ENCODE peak calls at places on chromosomes 16 and 17, in four cellular contexts. C, P, X and K are unnamed samples.
A peak's percentile ranks its signal among the peaks of the same experiment; 100 is the strongest.

GRCh38 chr16:19095699-19096098 is 18.1 kb upstream of the ITPRIPL2 start:
- DNase-seq in C (no peak), P (no peak), X (no peak), K (no peak)

GRCh38 chr17:72461757-72462156 is 340.9 kb downstream of the SOX9 start:
- DNase-seq in C (no peak), P (no peak), X (no peak), K (no peak)

GRCh38 chr16:19140392-19140791 is 26.6 kb downstream of the ITPRIPL2 start:
- DNase-seq in C (no peak), P (no peak), X (no peak), K (no peak)

GRCh38 chr17:58520843-58521430 is 6.5 kb upstream of the MTMR4 start:
- DNase-seq in C (no peak), P (no peak), X (no peak), K (no peak)

GRCh38 chr16:22948603-22949368 is 134.8 kb downstream of the HS3ST2 start:
- DNase-seq in C (peak; percentile 51), P (peak; percentile 68), X (no peak), K (no peak)

GRCh38 chr17:21677911-21678310 is 14.4 kb upstream of the KCNJ18 start:
- DNase-seq in C (no peak), P (no peak), X (no peak), K (no peak)

GRCh38 chr17:69500911-69501429 is 86.5 kb downstream of the MAP2K6 start:
- DNase-seq in C (no peak), P (no peak), X (no peak), K (no peak)

GRCh38 chr17:57004944-57005579 is 27.1 kb downstream of the SCPEP1 start:
- DNase-seq in C (no peak), P (no peak), X (no peak), K (no peak)

GRCh38 chr16:27232875-27233605 is 29.7 kb downstream of the KDM8 start:
- DNase-seq in C (no peak), P (no peak), X (peak; percentile 36), K (no peak)

GRCh38 chr17:39995438-39995837 is 14.8 kb downstream of the PSMD3 start:
- DNase-seq in C (no peak), P (no peak), X (no peak), K (no peak)

GRCh38 chr17:39996789-39997188 is 16.2 kb downstream of the PSMD3 start:
- DNase-seq in C (peak; percentile 66), P (no peak), X (no peak), K (no peak)

GRCh38 chr17:39997543-39997942 is 16.9 kb downstream of the PSMD3 start:
- DNase-seq in C (no peak), P (no peak), X (no peak), K (no peak)

GRCh38 chr17:39996162-39996561 is 15.6 kb downstream of the PSMD3 start:
- DNase-seq in C (no peak), P (no peak), X (no peak), K (no peak)

DNA sequence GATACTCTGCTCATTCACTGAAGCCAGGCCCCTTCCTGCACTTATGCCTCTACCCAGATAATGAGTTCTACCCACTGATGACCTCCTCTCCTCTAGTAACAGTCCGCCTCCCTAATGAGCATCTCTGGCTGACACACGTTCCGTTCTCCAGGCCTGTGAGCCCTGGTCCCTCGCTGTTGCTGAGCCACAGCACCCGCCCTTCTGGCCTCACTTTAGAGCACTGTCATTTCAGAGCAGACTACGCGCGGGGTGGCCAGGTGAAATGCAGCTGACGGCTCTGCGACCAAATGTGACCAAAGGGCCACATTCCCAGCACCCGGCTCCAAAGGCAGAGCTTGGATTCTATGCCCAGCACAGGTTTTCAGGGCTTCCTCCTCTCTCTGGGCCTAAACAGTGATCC is 13.8 kb downstream of the PSMD3 start:
- DNase-seq in C (no peak), P (no peak), X (no peak), K (no peak)
- H3K27ac ChIP-seq in C (no peak overlapping the region), P (no peak overlapping the region), X (no peak overlapping the region), K (no peak overlapping the region)

DNA sequence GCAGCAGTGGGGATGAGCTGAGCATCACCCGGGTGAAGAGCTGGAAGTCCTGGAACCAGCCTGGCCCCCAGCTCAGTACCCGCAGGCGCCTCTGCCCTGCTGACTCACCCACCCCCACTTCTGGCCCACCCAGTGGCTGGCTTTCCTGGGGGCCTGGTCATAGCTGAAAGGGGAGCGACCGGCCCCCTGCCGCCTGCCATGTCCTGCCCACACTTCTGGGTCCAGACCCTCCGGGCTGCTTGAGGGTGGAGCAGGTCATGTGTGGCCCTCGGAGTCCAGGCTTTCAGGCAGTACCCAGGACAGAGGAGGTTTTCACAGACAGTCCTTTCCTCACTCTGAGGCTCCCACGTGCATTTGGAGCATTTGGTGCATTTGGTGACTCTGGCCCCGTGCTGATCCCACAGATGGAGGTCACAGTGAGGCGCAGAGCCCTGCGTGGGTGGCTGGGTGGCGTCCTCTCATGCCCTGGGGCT is 7.1 kb upstream of the PIEZO1 start:
- DNase-seq in C (no peak), P (no peak), X (no peak), K (no peak)
- H3K27ac ChIP-seq in C (no peak overlapping the region), P (no peak overlapping the region), X (no peak overlapping the region), K (no peak overlapping the region)

GRCh38 chr17:80663783-80664206 is 119.2 kb downstream of the RPTOR start:
- DNase-seq in C (peak; percentile 30), P (no peak), X (no peak), K (no peak)
- H3K27ac ChIP-seq in C (no peak overlapping the region), P (no peak overlapping the region), X (no peak overlapping the region), K (no peak overlapping the region)

GRCh38 chr17:46057366-46057765 is 58.3 kb downstream of the STH start:
- DNase-seq in C (no peak), P (no peak), X (no peak), K (no peak)
- H3K27ac ChIP-seq in C (peak overlapping the region; percentile 1), P (no peak overlapping the region), X (no peak overlapping the region), K (no peak overlapping the region)

GRCh38 chr17:6177941-6178694 is 107.9 kb downstream of the WSCD1 start:
- DNase-seq in C (no peak), P (no peak), X (no peak), K (no peak)
- H3K27ac ChIP-seq in C (no peak overlapping the region), P (no peak overlapping the region), X (no peak overlapping the region), K (no peak overlapping the region)

GRCh38 chr17:29613856-29614255 is 8.9 kb downstream of the CORO6 start:
- DNase-seq in C (peak; percentile 52), P (no peak), X (no peak), K (no peak)

GRCh38 chr17:29616300-29617048 is 6.2 kb downstream of the CORO6 start:
- DNase-seq in C (no peak), P (no peak), X (no peak), K (no peak)

GRCh38 chr17:29615492-29616299 is 7.0 kb downstream of the CORO6 start:
- DNase-seq in C (peak; percentile 90), P (peak; percentile 75), X (peak; percentile 91), K (peak; percentile 74)

GRCh38 chr17:29614345-29615047 is 8.2 kb downstream of the CORO6 start:
- DNase-seq in C (no peak), P (no peak), X (no peak), K (peak; percentile 25)

DNA sequence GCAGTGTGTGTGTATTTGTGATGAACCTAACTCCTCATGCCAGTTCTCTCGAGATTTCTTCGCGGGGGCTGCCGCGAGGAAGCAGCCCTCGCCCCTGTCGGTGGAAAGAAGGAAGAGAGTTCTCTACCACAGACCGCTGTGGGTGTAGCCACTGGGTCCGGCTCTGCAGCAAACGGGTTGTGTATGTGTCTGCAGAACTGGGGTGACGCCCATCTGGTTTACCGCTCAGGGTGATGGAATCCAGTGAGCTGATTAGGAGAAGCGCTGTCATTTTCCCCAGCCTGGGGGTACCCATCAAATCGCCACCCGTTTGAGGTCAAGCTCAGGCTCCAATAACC is 7.7 kb downstream of the CORO6 start:
- DNase-seq in C (peak; percentile 43), P (no peak), X (no peak), K (no peak)
- H3K27ac ChIP-seq in C (peak overlapping the region; percentile 69), P (no peak overlapping the region), X (no peak overlapping the region), K (peak overlapping the region; percentile 96)

GRCh38 chr17:79484600-79485398 is 126.1 kb downstream of the RBFOX3 start:
- DNase-seq in C (no peak), P (no peak), X (no peak), K (no peak)

GRCh38 chr17:79485991-79486390 is 124.9 kb downstream of the RBFOX3 start:
- DNase-seq in C (no peak), P (no peak), X (no peak), K (no peak)

GRCh38 chr17:79487149-79487548 is 123.7 kb downstream of the RBFOX3 start:
- DNase-seq in C (no peak), P (no peak), X (no peak), K (no peak)

GRCh38 chr17:79483842-79484241 is 127.0 kb downstream of the RBFOX3 start:
- DNase-seq in C (no peak), P (no peak), X (no peak), K (no peak)

DNA sequence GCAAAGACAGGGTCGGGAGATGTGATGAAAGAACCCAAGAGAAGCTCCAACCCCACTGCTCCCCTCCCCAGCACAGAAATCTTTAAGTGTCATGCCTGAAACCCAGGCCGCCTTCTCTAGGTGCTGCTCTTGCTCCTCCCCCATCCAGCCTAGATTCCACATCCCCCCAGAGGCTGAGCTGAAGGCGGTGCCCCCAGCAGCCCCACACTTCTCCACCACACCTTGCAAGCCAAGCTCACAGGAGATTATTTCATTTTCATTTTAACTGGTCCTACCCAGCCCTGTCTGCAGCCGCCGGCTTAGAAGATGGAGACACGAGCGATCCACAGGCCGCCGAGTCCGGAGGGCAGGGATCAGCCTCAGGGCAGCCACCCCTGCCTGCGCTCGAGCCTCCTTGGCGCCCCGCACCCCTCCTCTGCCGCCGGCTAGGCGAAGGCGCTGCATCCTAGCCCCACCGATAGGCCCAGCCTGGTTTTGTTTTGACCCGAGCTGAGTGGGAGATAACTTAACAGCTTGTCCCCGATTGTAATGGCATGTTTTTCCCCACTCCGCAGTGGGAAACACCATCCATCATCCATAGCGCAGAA is 125.4 kb downstream of the RBFOX3 start:
- DNase-seq in C (no peak), P (no peak), X (no peak), K (no peak)
- H3K27ac ChIP-seq in C (no peak overlapping the region), P (no peak overlapping the region), X (no peak overlapping the region), K (no peak overlapping the region)

GRCh38 chr17:19726615-19727376 is 10.4 kb upstream of the SLC47A2 start:
- DNase-seq in C (no peak), P (no peak), X (no peak), K (no peak)
- H3K27ac ChIP-seq in C (peak overlapping the region; percentile 91), P (peak overlapping the region; percentile 92), X (peak overlapping the region; percentile 93), K (peak overlapping the region; percentile 100)

DNA sequence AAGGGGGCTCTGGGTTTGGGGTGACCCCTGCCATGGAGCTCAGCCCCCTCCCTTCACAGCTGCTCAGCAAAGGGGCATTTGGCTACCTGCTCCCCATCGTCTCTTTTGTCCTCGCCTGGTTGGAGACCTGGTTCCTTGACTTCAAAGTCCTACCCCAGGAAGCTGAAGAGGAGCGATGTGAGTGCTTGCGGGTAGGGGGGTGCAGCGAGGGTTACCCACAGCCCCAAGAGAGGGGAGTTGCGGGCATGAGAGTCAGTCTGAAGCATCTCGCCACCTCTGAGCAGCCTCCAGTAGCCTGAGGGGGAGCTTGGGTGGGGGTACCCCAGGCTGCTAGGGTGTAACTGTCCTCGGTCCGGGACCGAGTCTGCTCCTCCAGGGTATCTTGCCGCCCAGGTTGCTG is 6.8 kb upstream of the TCAP start:
- DNase-seq in C (no peak), P (no peak), X (no peak), K (no peak)
- H3K27ac ChIP-seq in C (no peak overlapping the region), P (peak overlapping the region; percentile 62), X (peak overlapping the region; percentile 10), K (no peak overlapping the region)